ENCODE peak calls at places on chromosomes 12 and 14, in five cellular contexts. K, Q, B, C and L are unnamed samples. For H3F3A, the result is how much of the 10 kb centered on the place peaks cover.

GRCh38 chr14:88013750-88014349 is 8.9 kb downstream of the GPR65 start:
- DNase-seq in K (peak), Q (peak), B (peak), C (peak), L (peak)

GRCh38 chr14:92437729-92438280 is 75.8 kb upstream of the RIN3 start:
- DNase-seq in K (no peak), Q (no peak), B (no peak), C (no peak), L (no peak)

GRCh38 chr12:55929306-55929791 is 1.6 kb upstream of the DGKA start:
- DNase-seq in K (no peak), Q (no peak), B (peak), C (no peak), L (no peak)

GRCh38 chr12:79690156-79690605 is 583 bp downstream of the PAWR start:
- DNase-seq in K (peak), Q (peak), B (peak), C (peak), L (peak)

GRCh38 chr12:75390899-75391538 is at the start of gene GLIPR1L2:
- DNase-seq in K (peak), Q (peak), B (peak), C (peak), L (peak)

GRCh38 chr12:52992699-52993557 is 13.3 kb upstream of the EIF4B start:
- DNase-seq in K (peak), Q (no peak), B (no peak), C (no peak), L (no peak)

GRCh38 chr12:39831587-39832315 is 212.1 kb upstream of the ABCD2 start:
- DNase-seq in K (peak), Q (no peak), B (no peak), C (no peak), L (no peak)

GRCh38 chr14:36176524-36176923 is at the start of gene PTCSC3:
- DNase-seq in K (no peak), Q (no peak), B (no peak), C (no peak), L (no peak)

GRCh38 chr12:106073179-106073578 is 65.6 kb downstream of the NUAK1 start:
- DNase-seq in K (no peak), Q (no peak), B (no peak), C (no peak), L (no peak)

GRCh38 chr14:64536488-64537245 is 3.9 kb upstream of the HSPA2 start:
- DNase-seq in K (no peak), Q (no peak), B (no peak), C (no peak), L (peak)

GRCh38 chr12:1131811-1132224 is 140.8 kb downstream of the ERC1 start:
- DNase-seq in K (no peak), Q (no peak), B (peak), C (no peak), L (no peak)

GRCh38 chr12:57248934-57249742 is 1.8 kb downstream of the STAC3 start:
- DNase-seq in K (no peak), Q (no peak), B (no peak), C (no peak), L (peak)

GRCh38 chr12:76549131-76549530 is 10.4 kb downstream of the OSBPL8 start:
- DNase-seq in K (no peak), Q (no peak), B (no peak), C (no peak), L (no peak)

GRCh38 chr14:57889245-57889644 is 23.4 kb upstream of the SLC35F4 start:
- DNase-seq in K (peak), Q (no peak), B (no peak), C (no peak), L (no peak)

GRCh38 chr12:9813821-9814798 is 13.2 kb upstream of the KLRF1 start:
- DNase-seq in K (peak), Q (peak), B (peak), C (peak), L (peak)

GRCh38 chr12:54135621-54136027 is 53.2 kb downstream of the SMUG1 start:
- DNase-seq in K (no peak), Q (peak), B (no peak), C (peak), L (no peak)

GRCh38 chr14:87111141-87111540 is 881.8 kb downstream of the GALC start:
- DNase-seq in K (no peak), Q (no peak), B (no peak), C (no peak), L (no peak)

GRCh38 chr12:4273651-4274395 is at the start of gene CCND2:
- DNase-seq in K (no peak), Q (peak), B (peak), C (peak), L (peak)

GRCh38 chr14:72913809-72914208 is 12.5 kb upstream of the DCAF4 start:
- DNase-seq in K (no peak), Q (no peak), B (no peak), C (no peak), L (no peak)

GRCh38 chr12:107929436-107929835 is 154.9 kb downstream of the ASCL4 start:
- DNase-seq in K (peak), Q (peak), B (no peak), C (peak), L (peak)

GRCh38 chr12:104632724-104633181 is 176.0 kb downstream of the CHST11 start:
- DNase-seq in K (no peak), Q (no peak), B (no peak), C (no peak), L (no peak)

GRCh38 chr12:45623221-45623620 is 106.3 kb upstream of the ARID2 start:
- DNase-seq in K (no peak), Q (no peak), B (no peak), C (no peak), L (no peak)

GRCh38 chr12:118357327-118358007 is 15.2 kb downstream of the TAOK3 start:
- DNase-seq in K (peak), Q (no peak), B (no peak), C (peak), L (no peak)

GRCh38 chr12:1574863-1575254 is 19.5 kb downstream of the FBXL14 start:
- DNase-seq in K (no peak), Q (no peak), B (no peak), C (no peak), L (no peak)

GRCh38 chr14:106010783-106011182 is 484.4 kb downstream of the TMEM121 start:
- DNase-seq in K (no peak), Q (no peak), B (no peak), C (no peak), L (no peak)

GRCh38 chr12:80485222-80485987 is 41.4 kb downstream of the PTPRQ start:
- DNase-seq in K (no peak), Q (no peak), B (peak), C (no peak), L (no peak)

GRCh38 chr12:92863255-92863654 is 65.8 kb downstream of the EEA1 start:
- DNase-seq in K (no peak), Q (no peak), B (no peak), C (no peak), L (no peak)

GRCh38 chr14:99519931-99520421 is 38.8 kb downstream of the CCNK start:
- DNase-seq in K (no peak), Q (no peak), B (no peak), C (peak), L (no peak)

GRCh38 chr12:94098466-94098865 is 49.9 kb upstream of the PLXNC1 start:
- DNase-seq in K (peak), Q (no peak), B (no peak), C (no peak), L (no peak)

GRCh38 chr14:80987235-80988032 is 32.0 kb downstream of the TSHR start:
- DNase-seq in K (peak), Q (peak), B (peak), C (peak), L (peak)

GRCh38 chr12:52054231-52054837 is 3.1 kb downstream of the NR4A1 start:
- DNase-seq in K (no peak), Q (no peak), B (no peak), C (no peak), L (no peak)

GRCh38 chr12:131872154-131873046 is 22.0 kb upstream of the ULK1 start:
- DNase-seq in K (peak), Q (no peak), B (no peak), C (peak), L (no peak)

GRCh38 chr14:59213368-59214315 is 25.2 kb downstream of the DAAM1 start:
- DNase-seq in K (peak), Q (no peak), B (no peak), C (no peak), L (peak)

GRCh38 chr14:90301580-90302181 is 30.1 kb downstream of the NRDE2 start:
- DNase-seq in K (peak), Q (peak), B (no peak), C (peak), L (peak)

GRCh38 chr14:97250925-97251324 is 453.7 kb downstream of the VRK1 start:
- DNase-seq in K (no peak), Q (no peak), B (no peak), C (no peak), L (no peak)

DNA sequence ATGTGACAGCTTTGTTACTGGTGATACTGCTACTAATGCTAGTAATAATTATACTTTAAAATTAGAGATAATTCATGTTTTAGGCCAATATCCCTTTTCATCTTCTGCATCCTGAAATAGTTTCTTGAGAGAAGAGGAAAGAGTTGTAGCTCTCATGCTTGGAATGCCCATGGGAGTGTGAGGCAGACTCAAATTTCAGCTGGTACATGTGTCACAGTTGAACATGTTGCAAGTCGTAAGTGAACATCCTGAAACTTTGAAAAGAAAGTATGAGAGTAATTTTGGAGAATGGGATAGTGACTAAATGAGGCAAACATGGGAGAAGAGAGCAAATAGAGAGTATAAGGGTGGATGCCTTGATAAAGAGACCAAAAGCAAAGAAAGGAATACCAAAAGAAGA is 168.0 kb downstream of the TMTC3 start:
- DNase-seq in K (peak), Q (no peak), B (no peak), C (no peak), L (no peak)
- H3F3A ChIP-seq in K (under half), Q (under half), B (under half), C (half or more), L (under half)

DNA sequence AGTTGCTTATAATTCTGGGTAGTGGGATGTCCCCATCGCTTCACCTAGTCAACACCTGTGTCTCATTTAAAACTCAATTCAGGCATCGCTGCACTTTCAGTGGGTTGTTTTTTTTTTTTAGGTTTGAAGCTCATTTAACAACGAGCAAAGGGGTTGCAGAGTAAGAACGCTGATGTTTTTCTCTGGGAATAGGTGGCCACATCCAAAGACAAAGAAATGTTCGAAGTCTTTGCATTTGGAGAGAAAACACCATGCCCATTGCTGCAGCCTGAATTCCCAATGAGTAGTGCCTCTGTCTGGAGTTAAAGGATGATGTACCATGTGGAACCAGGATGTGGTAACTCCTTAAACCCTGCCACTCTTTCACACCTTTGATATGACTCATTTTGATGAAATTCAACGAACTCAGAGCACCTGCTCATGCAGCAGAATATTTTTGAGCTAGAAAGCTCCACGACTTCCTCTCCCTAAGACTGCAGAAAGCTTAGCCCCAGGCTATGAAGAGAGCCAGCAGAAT is 35.1 kb upstream of the BATF start:
- DNase-seq in K (peak), Q (no peak), B (no peak), C (no peak), L (no peak)
- TF ChIP-seq EZH2phosphoT487 in K (no peak), Q (no peak), B (no peak), C (no peak), L (no peak)

DNA sequence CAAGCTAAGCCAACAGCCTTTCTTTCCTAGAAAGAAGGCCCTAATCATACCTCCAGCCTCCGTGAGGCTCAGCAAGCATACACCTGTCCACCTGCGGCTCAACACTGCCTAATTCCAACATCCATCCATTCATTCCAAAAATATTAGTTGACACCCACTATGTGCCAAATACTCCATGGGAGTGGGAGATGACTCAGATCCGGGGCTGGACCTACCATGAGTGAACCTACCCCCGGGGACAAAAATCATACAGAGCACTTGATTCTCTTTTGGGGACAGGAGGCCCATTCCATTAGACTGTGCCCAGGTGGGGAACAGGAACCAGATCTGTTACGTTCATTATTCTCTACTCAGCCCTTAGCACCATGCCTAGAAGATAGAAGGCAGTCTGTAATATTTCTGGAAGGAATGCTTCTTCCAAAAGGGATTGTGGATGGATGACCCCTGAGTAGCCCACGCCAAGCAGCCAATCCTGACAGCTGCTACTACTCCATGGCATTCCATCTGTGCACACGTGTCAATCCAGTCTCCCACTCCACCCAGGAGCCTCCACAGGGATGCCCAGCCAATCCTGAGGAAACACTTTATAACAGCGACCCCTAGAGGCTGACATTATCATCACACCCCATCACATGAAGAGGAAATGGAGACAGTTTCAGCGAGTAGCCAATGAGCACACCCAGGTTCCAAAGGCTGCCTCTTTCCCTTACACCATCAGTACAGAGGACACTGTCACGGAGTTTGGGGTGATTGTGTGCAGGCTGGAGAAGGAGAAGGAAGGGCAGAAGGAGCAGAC is 170.7 kb downstream of the ESRRB start:
- DNase-seq in K (peak), Q (peak), B (no peak), C (peak), L (peak)
- TF ChIP-seq CTCF in K (peak), Q (peak), B (peak), C (peak), L (peak)

DNA sequence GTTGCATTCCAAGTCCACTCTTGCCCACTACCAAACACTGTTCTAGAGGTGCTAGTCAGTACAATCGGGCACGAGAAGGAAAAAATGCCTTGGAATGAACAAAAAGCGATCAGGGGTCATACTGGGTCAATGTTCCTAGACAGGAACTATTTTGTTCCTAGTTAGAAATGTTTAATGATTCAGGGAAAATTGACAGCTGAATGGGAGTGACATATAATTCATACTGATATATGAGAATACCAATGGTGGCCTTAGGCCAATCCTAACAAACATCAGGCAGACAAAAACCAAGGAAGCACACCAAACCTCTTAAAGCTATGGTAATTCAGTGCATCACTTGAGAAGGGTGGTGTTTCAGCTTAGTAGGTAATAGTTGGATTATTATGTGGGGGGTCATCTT is 51.1 kb downstream of the ANAPC7 start:
- DNase-seq in K (no peak), Q (no peak), B (no peak), C (no peak), L (no peak)
- H3F3A ChIP-seq in K (under half), Q (under half), B (under half), C (under half), L (under half)

GRCh38 chr14:31297701-31298344 is 90.2 kb upstream of the HECTD1 start:
- DNase-seq in K (peak), Q (no peak), B (peak), C (no peak), L (no peak)
- TF ChIP-seq EZH2phosphoT487 in K (no peak), Q (no peak), B (no peak), C (no peak), L (no peak)